ENCODE peak calls at places on chromosomes 4 and X, in six cellular contexts. S is A673; Z is lung; C is neural progenitor cell; Y is gastrocnemius medialis; L is CD8-positive, alpha-beta memory T cell. V is an unnamed sample.
A peak's percentile ranks its signal among the peaks of the same experiment; 100 is the strongest.

GRCh38 chrX:20515841-20516461 is 249.2 kb upstream of the RPS6KA3 start:
- DNase-seq in Y (no peak), C (no peak), L (no peak), Z (no peak), S (peak; percentile 57), V (no peak)

GRCh38 chrX:443676-444210 is 57.0 kb upstream of the PPP2R3B start:
- DNase-seq in Y (no peak), S (no peak), Z (no peak), L (no peak), C (no peak), V (no peak)

GRCh38 chr4:2367626-2368025 is 50.8 kb downstream of the ZFYVE28 start:
- DNase-seq in C (no peak), S (no peak), Z (no peak), Y (no peak), L (no peak), V (peak; percentile 49)

GRCh38 chr4:81628489-81628888 is 156.8 kb upstream of the RASGEF1B start:
- DNase-seq in S (no peak), L (no peak), Z (no peak), C (no peak), Y (no peak), V (no peak)

GRCh38 chrX:10177620-10178019 is 20.8 kb downstream of the CLCN4 start:
- DNase-seq in C (no peak), Y (peak; percentile 45), S (no peak), L (no peak), Z (no peak), V (no peak)

GRCh38 chrX:48496660-48497059 is 12.1 kb upstream of the PORCN start:
- DNase-seq in Y (no peak), C (no peak), L (no peak), S (no peak), Z (no peak), V (no peak)

GRCh38 chrX:46589977-46590723 is 16.6 kb downstream of the CHST7 start:
- DNase-seq in Z (no peak), C (no peak), Y (no peak), S (peak; percentile 82), L (no peak), V (no peak)

GRCh38 chr4:176925962-176926361 is 133.2 kb upstream of the VEGFC start:
- DNase-seq in Z (no peak), Y (no peak), C (peak; percentile 6), S (no peak), L (no peak), V (no peak)

GRCh38 chr4:128163177-128164117 is 102.3 kb downstream of the LARP1B start:
- DNase-seq in L (no peak), S (peak; percentile 23), Z (no peak), C (no peak), Y (no peak), V (no peak)

GRCh38 chr4:25981749-25982148 is 67.7 kb downstream of the SMIM20 start:
- DNase-seq in C (no peak), L (no peak), S (no peak), Y (no peak), Z (no peak), V (peak; percentile 28)

GRCh38 chr4:89837385-89837995 is 529 bp upstream of the SNCA start:
- DNase-seq in Y (no peak), C (peak; percentile 72), S (peak; percentile 3), L (no peak), Z (no peak), V (no peak)

GRCh38 chrX:25049347-25049746 is 33.6 kb upstream of the ARX start:
- DNase-seq in S (peak; percentile 93), Y (no peak), C (no peak), L (no peak), Z (no peak), V (no peak)
- H3K27ac ChIP-seq in S (peak overlapping the region; percentile 78), Y (no peak overlapping the region), C (no peak overlapping the region), L (no peak overlapping the region), Z (no peak overlapping the region), V (no peak overlapping the region)

GRCh38 chrX:83512111-83512510 is 4.0 kb downstream of the POU3F4 start:
- DNase-seq in C (no peak), S (no peak), Z (no peak), L (no peak), Y (no peak), V (no peak)
- H3K27me3 ChIP-seq in C (peaks cover 51% of the 10 kb centered on the region), S (peaks cover 5% of the 10 kb centered on the region), Z (no peaks in the 10 kb centered on the region), L (no peaks in the 10 kb centered on the region), Y (peaks cover 35% of the 10 kb centered on the region), V (peaks cover 7% of the 10 kb centered on the region)

GRCh38 chrX:15804563-15804962 is 14.3 kb downstream of the ZRSR2 start:
- DNase-seq in Z (no peak), Y (no peak), S (no peak), L (no peak), C (no peak), V (no peak)
- H3K27ac ChIP-seq in Z (no peak overlapping the region), Y (no peak overlapping the region), S (no peak overlapping the region), L (no peak overlapping the region), C (no peak overlapping the region), V (no peak overlapping the region)

DNA sequence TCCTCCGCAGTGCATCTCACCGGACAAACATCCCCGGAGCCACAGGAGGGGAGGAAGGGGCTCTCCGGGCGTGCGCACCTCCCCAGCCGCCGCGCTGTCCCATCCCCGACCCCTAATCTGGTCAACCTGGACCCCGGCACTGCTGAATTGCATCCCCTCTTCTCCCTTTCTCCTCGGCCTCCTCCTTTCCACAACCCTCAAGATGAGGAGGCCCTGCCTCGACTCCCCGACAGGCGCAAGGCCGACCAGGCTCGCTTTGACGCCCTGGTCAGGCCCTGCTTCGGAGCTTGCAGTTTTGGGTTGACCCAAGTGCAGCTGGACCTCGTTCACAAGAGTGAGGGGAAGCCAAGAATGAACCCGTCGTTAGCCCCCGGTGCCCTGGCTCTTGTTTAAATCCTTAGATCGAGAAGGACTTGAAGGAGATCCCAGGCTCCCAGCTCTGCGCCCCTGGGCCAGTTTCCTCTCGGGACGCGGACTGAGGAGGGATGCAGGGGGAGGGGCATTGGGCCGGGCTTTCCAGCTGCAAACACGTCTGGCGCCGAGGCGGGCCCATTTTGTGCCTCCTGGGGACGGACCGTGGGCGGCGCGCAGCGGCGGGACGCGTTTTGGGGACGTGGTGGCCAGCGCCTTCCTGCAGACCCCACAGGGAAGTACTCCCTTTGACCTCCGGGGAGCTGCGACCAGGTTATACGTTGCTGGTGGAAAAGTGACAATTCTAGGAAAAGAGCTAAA is 2.5 kb downstream of the PDGFRA start:
- DNase-seq in Y (no peak), Z (no peak), C (peak; percentile 58), S (no peak), L (no peak), V (peak; percentile 86)
- H3K27me3 ChIP-seq in Y (peaks cover 64% of the 10 kb centered on the region), Z (peaks cover 7% of the 10 kb centered on the region), C (peaks cover 82% of the 10 kb centered on the region), S (peaks cover 58% of the 10 kb centered on the region), L (peaks cover 54% of the 10 kb centered on the region), V (no peaks in the 10 kb centered on the region)

GRCh38 chr4:118904935-118905334 is 16.3 kb downstream of the SYNPO2 start:
- DNase-seq in S (no peak), C (no peak), Y (no peak), Z (no peak), L (no peak), V (no peak)

GRCh38 chr4:118909173-118909956 is 20.7 kb downstream of the SYNPO2 start:
- DNase-seq in C (no peak), S (no peak), L (no peak), Z (no peak), Y (no peak), V (no peak)

GRCh38 chr4:118905546-118905945 is 16.9 kb downstream of the SYNPO2 start:
- DNase-seq in Y (peak; percentile 47), S (no peak), C (no peak), Z (no peak), L (no peak), V (no peak)

GRCh38 chr4:118898684-118899138 is 10.1 kb downstream of the SYNPO2 start:
- DNase-seq in Z (no peak), Y (peak; percentile 29), S (no peak), C (no peak), L (no peak), V (peak; percentile 64)

DNA sequence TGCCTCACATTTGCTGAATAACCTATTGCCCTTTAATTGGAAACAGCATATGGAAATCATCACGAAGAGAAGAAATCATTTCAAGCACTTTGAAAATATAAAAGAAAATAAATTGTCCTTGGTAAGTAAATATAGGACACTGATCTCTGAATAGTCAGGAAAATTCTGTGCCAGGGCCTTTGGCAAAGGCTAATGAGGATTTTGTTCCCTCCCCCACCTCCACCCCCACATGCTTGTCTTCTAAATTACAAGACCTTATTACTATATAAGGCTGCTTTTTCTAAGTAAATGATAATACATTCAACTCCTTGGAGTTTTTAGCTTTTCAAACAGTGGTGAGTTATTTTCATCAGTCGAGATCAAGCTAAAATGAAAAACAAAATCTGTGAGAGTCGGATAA is 15.8 kb downstream of the SYNPO2 start:
- DNase-seq in C (no peak), L (no peak), Z (no peak), S (no peak), Y (no peak), V (no peak)
- H3K27ac ChIP-seq in C (no peak overlapping the region), L (no peak overlapping the region), Z (peak overlapping the region; percentile 91), S (no peak overlapping the region), Y (peak overlapping the region; percentile 80), V (peak overlapping the region; percentile 89)

DNA sequence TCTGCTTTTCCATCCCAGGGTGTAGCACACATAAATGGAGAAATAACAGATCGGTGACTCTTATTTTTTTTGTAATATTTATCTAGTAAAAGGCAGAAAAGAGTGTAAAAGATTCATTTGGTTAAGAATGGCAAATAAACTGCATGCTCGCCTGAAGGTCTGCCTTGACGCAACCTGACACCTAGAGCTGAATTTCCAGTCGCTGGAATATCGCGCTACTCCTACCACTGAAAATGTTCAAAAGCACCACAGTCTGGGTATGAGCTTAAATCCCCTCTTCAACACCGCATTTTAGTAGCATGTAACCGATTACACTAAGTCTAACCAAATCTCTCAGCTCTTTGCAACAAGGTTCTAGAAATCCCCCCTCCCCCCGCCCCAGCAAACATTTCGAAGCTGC is 1.6 kb downstream of the FGF13 start:
- DNase-seq in Z (no peak), C (peak; percentile 36), S (no peak), L (no peak), Y (no peak), V (no peak)
- H3K27me3 ChIP-seq in Z (peaks cover 13% of the 10 kb centered on the region), C (peaks cover 5% of the 10 kb centered on the region), S (no peaks in the 10 kb centered on the region), L (no peaks in the 10 kb centered on the region), Y (peaks cover 3% of the 10 kb centered on the region), V (no peaks in the 10 kb centered on the region)

GRCh38 chr4:87037921-87038320 is 103.1 kb downstream of the AFF1 start:
- DNase-seq in Y (no peak), S (no peak), L (no peak), Z (no peak), C (no peak), V (no peak)
- H3K27ac ChIP-seq in Y (peak overlapping the region; percentile 95), S (no peak overlapping the region), L (no peak overlapping the region), Z (peak overlapping the region; percentile 74), C (peak overlapping the region; percentile 96), V (peak overlapping the region; percentile 82)